ENCODE peak calls at places on chromosome 9, in four cellular contexts. One of them, this sample, is unnamed.

GRCh38 chr9:96599298-96599697 is 20.3 kb downstream of the CDC14B start:
- DNase-seq in activated naive CD8-positive, alpha-beta T cell treated with anti-CD3 and anti-CD28 coated beads, Interleukin-2, amount 50 U/mL, for 16 hours: no peak
- DNase-seq in pancreas: no peak
- DNase-seq in progenitor cell of endocrine pancreas: no peak
- DNase-seq in this sample: no peak

GRCh38 chr9:116300360-116300759 is 146.8 kb downstream of the PAPPA start:
- DNase-seq in activated naive CD8-positive, alpha-beta T cell treated with anti-CD3 and anti-CD28 coated beads, Interleukin-2, amount 50 U/mL, for 16 hours: no peak
- DNase-seq in pancreas: no peak
- DNase-seq in progenitor cell of endocrine pancreas: no peak
- DNase-seq in this sample: no peak

GRCh38 chr9:20524776-20525175 is 97.5 kb downstream of the MLLT3 start:
- DNase-seq in activated naive CD8-positive, alpha-beta T cell treated with anti-CD3 and anti-CD28 coated beads, Interleukin-2, amount 50 U/mL, for 16 hours: no peak
- DNase-seq in pancreas: no peak
- DNase-seq in progenitor cell of endocrine pancreas: no peak
- DNase-seq in this sample: no peak

GRCh38 chr9:127835930-127836586 is 18.4 kb downstream of the ENG start:
- DNase-seq in activated naive CD8-positive, alpha-beta T cell treated with anti-CD3 and anti-CD28 coated beads, Interleukin-2, amount 50 U/mL, for 16 hours: no peak
- DNase-seq in pancreas: no peak
- DNase-seq in progenitor cell of endocrine pancreas: no peak
- DNase-seq in this sample: no peak

GRCh38 chr9:5851445-5851844 is 18.5 kb upstream of the ERMP1 start:
- DNase-seq in activated naive CD8-positive, alpha-beta T cell treated with anti-CD3 and anti-CD28 coated beads, Interleukin-2, amount 50 U/mL, for 16 hours: no peak
- DNase-seq in pancreas: no peak
- DNase-seq in progenitor cell of endocrine pancreas: no peak
- DNase-seq in this sample: no peak

GRCh38 chr9:36504154-36504550 is 68.5 kb upstream of the MELK start:
- DNase-seq in activated naive CD8-positive, alpha-beta T cell treated with anti-CD3 and anti-CD28 coated beads, Interleukin-2, amount 50 U/mL, for 16 hours: no peak
- DNase-seq in pancreas: no peak
- DNase-seq in progenitor cell of endocrine pancreas: no peak
- DNase-seq in this sample: no peak

GRCh38 chr9:129109952-129110739 is 447 bp downstream of the CRAT start:
- DNase-seq in activated naive CD8-positive, alpha-beta T cell treated with anti-CD3 and anti-CD28 coated beads, Interleukin-2, amount 50 U/mL, for 16 hours: no peak
- DNase-seq in pancreas: peak
- DNase-seq in progenitor cell of endocrine pancreas: no peak
- DNase-seq in this sample: peak

GRCh38 chr9:34259315-34259714 is 69.8 kb downstream of the KIF24 start:
- DNase-seq in activated naive CD8-positive, alpha-beta T cell treated with anti-CD3 and anti-CD28 coated beads, Interleukin-2, amount 50 U/mL, for 16 hours: no peak
- DNase-seq in pancreas: no peak
- DNase-seq in progenitor cell of endocrine pancreas: no peak
- DNase-seq in this sample: no peak

GRCh38 chr9:82332018-82332773 is 343.6 kb downstream of the SPATA31D1 start:
- DNase-seq in activated naive CD8-positive, alpha-beta T cell treated with anti-CD3 and anti-CD28 coated beads, Interleukin-2, amount 50 U/mL, for 16 hours: no peak
- DNase-seq in pancreas: no peak
- DNase-seq in progenitor cell of endocrine pancreas: no peak
- DNase-seq in this sample: no peak

GRCh38 chr9:121721770-121722169 is 70.3 kb downstream of the DAB2IP start:
- DNase-seq in activated naive CD8-positive, alpha-beta T cell treated with anti-CD3 and anti-CD28 coated beads, Interleukin-2, amount 50 U/mL, for 16 hours: no peak
- DNase-seq in pancreas: no peak
- DNase-seq in progenitor cell of endocrine pancreas: no peak
- DNase-seq in this sample: no peak

GRCh38 chr9:88783613-88784230 is 207.5 kb upstream of the S1PR3 start:
- DNase-seq in activated naive CD8-positive, alpha-beta T cell treated with anti-CD3 and anti-CD28 coated beads, Interleukin-2, amount 50 U/mL, for 16 hours: no peak
- DNase-seq in pancreas: no peak
- DNase-seq in progenitor cell of endocrine pancreas: no peak
- DNase-seq in this sample: no peak

GRCh38 chr9:135076143-135076875 is 11.2 kb upstream of the OLFM1 start:
- DNase-seq in activated naive CD8-positive, alpha-beta T cell treated with anti-CD3 and anti-CD28 coated beads, Interleukin-2, amount 50 U/mL, for 16 hours: no peak
- DNase-seq in pancreas: peak
- DNase-seq in progenitor cell of endocrine pancreas: no peak
- DNase-seq in this sample: no peak

GRCh38 chr9:137671721-137672120 is 52.9 kb downstream of the EHMT1 start:
- DNase-seq in activated naive CD8-positive, alpha-beta T cell treated with anti-CD3 and anti-CD28 coated beads, Interleukin-2, amount 50 U/mL, for 16 hours: no peak
- DNase-seq in pancreas: no peak
- DNase-seq in progenitor cell of endocrine pancreas: no peak
- DNase-seq in this sample: no peak

GRCh38 chr9:96222132-96222531 is 79.8 kb downstream of the HSD17B3 start:
- DNase-seq in activated naive CD8-positive, alpha-beta T cell treated with anti-CD3 and anti-CD28 coated beads, Interleukin-2, amount 50 U/mL, for 16 hours: no peak
- DNase-seq in pancreas: no peak
- DNase-seq in progenitor cell of endocrine pancreas: no peak
- DNase-seq in this sample: peak

GRCh38 chr9:107894572-107895261 is 405.1 kb upstream of the KLF4 start:
- DNase-seq in activated naive CD8-positive, alpha-beta T cell treated with anti-CD3 and anti-CD28 coated beads, Interleukin-2, amount 50 U/mL, for 16 hours: no peak
- DNase-seq in pancreas: no peak
- DNase-seq in progenitor cell of endocrine pancreas: no peak
- DNase-seq in this sample: no peak

GRCh38 chr9:70551391-70551790 is 136.9 kb upstream of the KLF9 start:
- DNase-seq in activated naive CD8-positive, alpha-beta T cell treated with anti-CD3 and anti-CD28 coated beads, Interleukin-2, amount 50 U/mL, for 16 hours: no peak
- DNase-seq in pancreas: no peak
- DNase-seq in progenitor cell of endocrine pancreas: no peak
- DNase-seq in this sample: no peak

GRCh38 chr9:36486454-36486932 is 86.2 kb upstream of the MELK start:
- DNase-seq in activated naive CD8-positive, alpha-beta T cell treated with anti-CD3 and anti-CD28 coated beads, Interleukin-2, amount 50 U/mL, for 16 hours: no peak
- DNase-seq in pancreas: no peak
- DNase-seq in progenitor cell of endocrine pancreas: no peak
- DNase-seq in this sample: peak

GRCh38 chr9:3992924-3993323 is 306.9 kb downstream of the GLIS3 start:
- DNase-seq in activated naive CD8-positive, alpha-beta T cell treated with anti-CD3 and anti-CD28 coated beads, Interleukin-2, amount 50 U/mL, for 16 hours: no peak
- DNase-seq in pancreas: no peak
- DNase-seq in progenitor cell of endocrine pancreas: no peak
- DNase-seq in this sample: no peak

GRCh38 chr9:134985451-134985850 is 67.7 kb upstream of the FCN1 start:
- DNase-seq in activated naive CD8-positive, alpha-beta T cell treated with anti-CD3 and anti-CD28 coated beads, Interleukin-2, amount 50 U/mL, for 16 hours: no peak
- DNase-seq in pancreas: no peak
- DNase-seq in progenitor cell of endocrine pancreas: no peak
- DNase-seq in this sample: no peak

GRCh38 chr9:123927625-123928308 is 2.2 kb downstream of the DENND1A start:
- DNase-seq in activated naive CD8-positive, alpha-beta T cell treated with anti-CD3 and anti-CD28 coated beads, Interleukin-2, amount 50 U/mL, for 16 hours: no peak
- DNase-seq in pancreas: no peak
- DNase-seq in progenitor cell of endocrine pancreas: no peak
- DNase-seq in this sample: no peak

GRCh38 chr9:127154390-127155191 is 32.2 kb upstream of the ANGPTL2 start:
- DNase-seq in activated naive CD8-positive, alpha-beta T cell treated with anti-CD3 and anti-CD28 coated beads, Interleukin-2, amount 50 U/mL, for 16 hours: no peak
- DNase-seq in pancreas: no peak
- DNase-seq in progenitor cell of endocrine pancreas: no peak
- DNase-seq in this sample: no peak

GRCh38 chr9:21455320-21455719 is 15.1 kb downstream of the IFNA1 start:
- DNase-seq in activated naive CD8-positive, alpha-beta T cell treated with anti-CD3 and anti-CD28 coated beads, Interleukin-2, amount 50 U/mL, for 16 hours: no peak
- DNase-seq in pancreas: no peak
- DNase-seq in progenitor cell of endocrine pancreas: no peak
- DNase-seq in this sample: no peak

GRCh38 chr9:124145903-124146575 is 111.7 kb upstream of the NEK6 start:
- DNase-seq in activated naive CD8-positive, alpha-beta T cell treated with anti-CD3 and anti-CD28 coated beads, Interleukin-2, amount 50 U/mL, for 16 hours: no peak
- DNase-seq in pancreas: no peak
- DNase-seq in progenitor cell of endocrine pancreas: no peak
- DNase-seq in this sample: no peak

GRCh38 chr9:122498883-122499288 is 11.7 kb upstream of the OR1J2 start:
- DNase-seq in activated naive CD8-positive, alpha-beta T cell treated with anti-CD3 and anti-CD28 coated beads, Interleukin-2, amount 50 U/mL, for 16 hours: no peak
- DNase-seq in pancreas: no peak
- DNase-seq in progenitor cell of endocrine pancreas: no peak
- DNase-seq in this sample: no peak